ENCODE peak calls at places on chromosome 18, in eight cellular contexts. J is ovary, K is breast epithelium, H is sigmoid colon, B is Peyer's patch, X is HepG2, U is K562, F is A549. A is an unnamed sample.

GRCh38 chr18:46950064-46950656 is 32.8 kb downstream of the KATNAL2 start:
- DNase-seq in J (no peak), K (no peak), H (no peak), B (no peak), X (peak; percentile 30), U (peak; percentile 16), F (no peak), A (no peak)

GRCh38 chr18:711693-712400 is 583 bp downstream of the ENOSF1 start:
- DNase-seq in J (peak; percentile 67), K (peak; percentile 55), H (peak; percentile 95), B (peak; percentile 91), X (peak; percentile 60), U (peak; percentile 77), F (peak; percentile 50), A (no peak)

GRCh38 chr18:56391933-56392590 is 246.3 kb downstream of the TXNL1 start:
- DNase-seq in J (no peak), K (no peak), H (no peak), B (no peak), X (no peak), U (no peak), F (no peak), A (no peak)

GRCh38 chr18:62741118-62741566 is 25.8 kb downstream of the PHLPP1 start:
- DNase-seq in J (no peak), K (no peak), H (peak; percentile 80), B (peak; percentile 73), X (peak; percentile 93), U (peak; percentile 39), F (peak; percentile 44), A (no peak)

GRCh38 chr18:60090170-60090569 is 190.4 kb downstream of the PMAIP1 start:
- DNase-seq in J (no peak), K (no peak), H (no peak), B (no peak), X (no peak), U (peak; percentile 16), F (no peak), A (no peak)

GRCh38 chr18:11149441-11150270 is at the start of gene PIEZO2:
- DNase-seq in J (peak; percentile 52), K (no peak), H (peak; percentile 84), B (no peak), X (peak; percentile 68), U (peak; percentile 23), F (peak; percentile 47), A (no peak)

GRCh38 chr18:50286391-50287027 is 983 bp downstream of the CXXC1 start:
- DNase-seq in J (peak; percentile 65), K (no peak), H (peak; percentile 64), B (peak; percentile 72), X (no peak), U (peak; percentile 56), F (no peak), A (no peak)

GRCh38 chr18:24725644-24726043 is 265.2 kb downstream of the HRH4 start:
- DNase-seq in J (no peak), K (no peak), H (no peak), B (no peak), X (no peak), U (no peak), F (no peak), A (no peak)

GRCh38 chr18:42274488-42275137 is 319.6 kb downstream of the PIK3C3 start:
- DNase-seq in J (no peak), K (no peak), H (no peak), B (no peak), X (peak; percentile 62), U (no peak), F (no peak), A (no peak)

GRCh38 chr18:74539289-74539688 is 5.0 kb downstream of the CNDP1 start:
- DNase-seq in J (no peak), K (no peak), H (no peak), B (no peak), X (no peak), U (no peak), F (no peak), A (no peak)

GRCh38 chr18:26516964-26517363 is 31.4 kb downstream of the KCTD1 start:
- DNase-seq in J (no peak), K (no peak), H (no peak), B (no peak), X (no peak), U (no peak), F (no peak), A (no peak)

GRCh38 chr18:44651453-44651852 is 29.2 kb upstream of the SETBP1 start:
- DNase-seq in J (no peak), K (no peak), H (no peak), B (no peak), X (no peak), U (peak; percentile 14), F (peak; percentile 25), A (no peak)

DNA sequence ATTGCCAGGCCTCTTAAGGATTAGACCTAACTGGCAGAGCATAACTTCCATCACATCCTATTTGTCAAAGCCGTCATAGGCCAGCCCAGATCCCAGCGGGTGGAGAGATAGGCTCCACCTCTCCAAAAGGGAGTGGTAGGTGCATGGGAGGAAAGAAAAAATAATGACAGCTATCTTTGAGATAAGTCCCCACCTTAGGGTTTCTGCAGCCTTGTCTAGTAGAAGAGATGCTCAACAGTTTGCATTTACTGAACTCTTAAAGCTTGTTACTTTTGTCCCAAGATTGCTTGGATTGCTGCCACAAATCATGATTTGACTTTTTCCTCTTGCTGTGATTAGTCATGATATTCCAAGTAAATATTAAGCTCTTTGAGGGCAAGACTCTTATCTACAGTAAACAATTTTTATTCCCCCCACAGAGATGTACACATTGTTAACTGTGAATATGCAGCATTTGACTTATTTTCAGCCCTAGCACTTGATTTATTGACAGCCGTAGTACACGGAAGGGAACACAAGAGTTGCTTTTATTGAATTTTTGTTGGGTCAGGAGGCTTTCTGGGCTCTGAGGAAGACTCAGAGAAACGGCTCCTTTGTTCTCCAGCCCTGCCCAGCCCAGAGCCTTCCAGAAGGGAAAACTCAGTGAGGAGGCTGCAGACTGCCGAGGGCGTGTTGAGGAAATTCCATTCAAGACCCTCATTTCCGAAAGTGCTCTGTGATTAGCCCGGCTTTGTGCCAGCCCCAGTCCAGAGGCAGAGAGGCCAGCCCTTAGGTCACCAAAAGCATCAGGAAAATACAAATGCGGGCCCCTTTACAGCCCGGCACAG is 75.5 kb upstream of the ZNF532 start:
- DNase-seq in J (peak; percentile 30), K (no peak), H (no peak), B (no peak), X (peak; percentile 15), U (no peak), F (peak; percentile 77), A (no peak)
- TF ChIP-seq POLR2A in J (no peak), K (no peak), H (no peak), B (no peak), X (no peak), U (no peak), F (no peak), A (no peak)

GRCh38 chr18:23231340-23232021 is 96.2 kb downstream of the CABLES1 start:
- DNase-seq in J (no peak), K (no peak), H (peak; percentile 81), B (peak; percentile 89), X (no peak), U (no peak), F (no peak), A (no peak)
- TF ChIP-seq POLR2A in J (no peak), K (no peak), H (no peak), B (no peak), X (no peak), U (no peak), F (no peak), A (no peak)

DNA sequence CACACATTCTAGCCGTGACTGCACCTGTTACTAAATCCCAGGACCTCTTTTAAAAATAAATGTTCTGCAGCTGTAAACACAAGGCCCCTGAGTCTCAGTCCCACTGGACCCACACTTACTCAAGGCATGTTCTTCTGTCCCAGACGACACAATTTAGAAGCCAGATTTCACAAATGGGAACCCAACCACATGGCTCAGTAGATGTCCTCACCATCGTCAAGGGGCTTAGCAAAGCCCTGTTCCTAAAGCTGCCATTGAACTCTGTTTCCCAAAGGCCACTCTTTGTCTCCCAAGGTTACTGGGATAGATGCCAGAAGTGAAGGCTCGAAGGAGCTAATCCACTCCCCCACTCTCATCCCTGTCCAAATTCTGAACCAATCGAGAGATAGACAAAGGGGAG is 301.0 kb downstream of the GALR1 start:
- DNase-seq in J (no peak), K (no peak), H (no peak), B (no peak), X (no peak), U (no peak), F (no peak), A (no peak)
- TF ChIP-seq POLR2A in J (no peak), K (no peak), H (no peak), B (no peak), X (no peak), U (no peak), F (no peak), A (no peak)

GRCh38 chr18:8504451-8504850 is 104.8 kb upstream of the RAB12 start:
- DNase-seq in J (no peak), K (no peak), H (peak; percentile 14), B (no peak), X (no peak), U (no peak), F (no peak), A (no peak)
- TF ChIP-seq POLR2A in J (no peak), K (no peak), H (no peak), B (no peak), X (no peak), U (no peak), F (no peak), A (no peak)

DNA sequence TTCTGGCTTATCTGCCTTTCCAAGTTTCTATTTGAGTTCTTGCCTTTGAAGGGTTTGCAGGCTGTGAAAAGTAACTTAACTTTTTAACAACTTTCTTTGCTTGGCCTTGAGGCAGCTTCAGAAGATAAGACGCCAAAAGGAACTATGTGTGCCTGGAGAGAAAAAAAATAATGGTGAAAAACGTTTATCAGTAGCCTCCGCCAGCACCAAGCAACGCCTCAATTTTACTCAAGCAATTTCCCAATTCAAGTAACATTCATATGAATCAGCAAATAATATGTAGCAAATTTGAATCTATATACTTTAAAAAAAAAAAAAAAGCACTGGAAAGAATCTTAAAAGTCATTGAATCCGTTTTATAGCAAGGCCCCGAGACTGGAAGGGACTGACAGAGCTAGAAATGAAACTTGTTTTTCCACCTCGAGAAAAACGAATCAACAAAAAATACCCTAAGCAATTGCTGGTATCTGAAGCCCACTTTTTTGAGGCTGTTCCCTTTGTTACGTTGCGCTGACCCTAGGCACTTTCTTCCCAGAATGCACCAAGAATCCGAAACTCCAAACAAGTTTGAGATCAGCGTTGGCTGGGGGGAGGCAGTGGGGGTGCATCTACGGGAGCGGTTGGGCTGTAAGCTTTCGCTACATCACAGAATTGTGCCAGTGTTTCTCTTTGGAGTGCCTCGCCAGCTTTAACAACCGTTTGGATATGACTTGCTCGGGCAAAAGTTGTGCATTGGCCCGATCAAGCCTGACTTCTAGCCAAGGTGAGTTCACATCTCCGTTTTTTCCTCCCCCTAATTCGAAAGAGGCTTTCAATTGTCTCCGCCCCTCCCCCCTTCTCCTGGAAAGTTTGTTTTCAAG is 2.7 kb upstream of the TGIF1 start:
- DNase-seq in J (peak; percentile 76), K (peak; percentile 54), H (peak; percentile 82), B (no peak), X (no peak), U (peak; percentile 55), F (no peak), A (no peak)
- TF ChIP-seq POLR2A in J (no peak), K (no peak), H (no peak), B (no peak), X (no peak), U (no peak), F (no peak), A (no peak)

A was measured in vagina.